ENCODE peak calls at places on chromosomes 16 and 17, in five cellular contexts. B, X, L, J and F are unnamed samples.

GRCh38 chr16:3058173-3059030 is 7.0 kb upstream of the IL32 start:
- DNase-seq in X (peak; percentile 64), B (peak; percentile 68), J (peak; percentile 7), L (no peak), F (no peak)

GRCh38 chr17:57445051-57445450 is 188.7 kb downstream of the MSI2 start:
- DNase-seq in B (no peak), X (no peak), J (no peak), L (no peak), F (no peak)

GRCh38 chr17:57548421-57549385 is 196.4 kb downstream of the CCDC182 start:
- DNase-seq in J (no peak), B (no peak), X (no peak), L (no peak), F (no peak)

GRCh38 chr16:23248261-23249194 is 53.6 kb upstream of the SCNN1B start:
- DNase-seq in L (no peak), B (no peak), J (no peak), X (no peak), F (no peak)

GRCh38 chr16:74740795-74741304 is 33.8 kb downstream of the FA2H start:
- DNase-seq in J (no peak), B (no peak), X (peak; percentile 95), L (no peak), F (no peak)

GRCh38 chr17:5099271-5099670 is 12.4 kb downstream of the ZNF232 start:
- DNase-seq in B (no peak), J (no peak), L (no peak), X (no peak), F (no peak)

GRCh38 chr17:81036128-81036891 is 1.4 kb downstream of the BAIAP2 start:
- DNase-seq in L (no peak), J (no peak), X (no peak), B (no peak), F (peak; percentile 69)

GRCh38 chr17:60284709-60285108 is 107.2 kb downstream of the USP32 start:
- DNase-seq in J (peak; percentile 40), L (no peak), B (no peak), X (no peak), F (no peak)

GRCh38 chr17:55962931-55963378 is 190.3 kb upstream of the ANKFN1 start:
- DNase-seq in L (no peak), B (no peak), J (no peak), X (no peak), F (no peak)

GRCh38 chr17:34981538-34982241 is 1.4 kb downstream of the LIG3 start:
- DNase-seq in L (no peak), X (no peak), J (no peak), B (no peak), F (no peak)

GRCh38 chr17:73058022-73058421 is 34.5 kb downstream of the SLC39A11 start:
- DNase-seq in B (no peak), J (no peak), L (no peak), X (no peak), F (no peak)

GRCh38 chr17:13337864-13338371 is 263.8 kb downstream of the HS3ST3A1 start:
- DNase-seq in B (no peak), L (peak; percentile 20), J (peak; percentile 43), X (peak; percentile 1), F (peak; percentile 1)

GRCh38 chr16:56571525-56571924 is 6.7 kb downstream of the MT4 start:
- DNase-seq in B (no peak), X (no peak), J (no peak), L (no peak), F (no peak)

GRCh38 chr17:8941520-8941919 is 24.0 kb downstream of the PIK3R5 start:
- DNase-seq in L (no peak), X (no peak), B (peak; percentile 82), J (peak; percentile 19), F (no peak)

GRCh38 chr17:16676645-16677044 is 13.4 kb upstream of the CCDC144A start:
- DNase-seq in B (no peak), X (no peak), L (no peak), J (no peak), F (no peak)

GRCh38 chr16:83147244-83147643 is 520.5 kb downstream of the CDH13 start:
- DNase-seq in B (no peak), L (no peak), J (peak; percentile 37), X (no peak), F (no peak)

GRCh38 chr16:88758227-88758943 is 26.6 kb downstream of the PIEZO1 start:
- DNase-seq in J (no peak), B (no peak), X (no peak), L (no peak), F (no peak)

GRCh38 chr16:80667925-80668324 is 127.1 kb downstream of the DYNLRB2 start:
- DNase-seq in B (no peak), J (no peak), L (no peak), X (no peak), F (no peak)

GRCh38 chr16:31427441-31428276 is 501 bp downstream of the COX6A2 start:
- DNase-seq in B (peak; percentile 64), X (peak; percentile 18), J (no peak), L (no peak), F (no peak)

GRCh38 chr16:47069841-47070584 is 73.7 kb downstream of the NETO2 start:
- DNase-seq in J (no peak), B (no peak), X (no peak), L (no peak), F (no peak)

GRCh38 chr17:39450847-39451581 is at the start of gene MED1:
- DNase-seq in X (peak; percentile 100), B (peak; percentile 95), L (peak; percentile 88), J (peak; percentile 98), F (peak; percentile 99)

GRCh38 chr17:67260051-67260987 is 15.3 kb upstream of the HELZ start:
- DNase-seq in L (peak; percentile 65), J (peak; percentile 83), B (no peak), X (peak; percentile 32), F (no peak)

GRCh38 chr17:36611345-36612072 is 10.1 kb downstream of the MRM1 start:
- DNase-seq in J (peak; percentile 21), X (no peak), L (no peak), B (no peak), F (no peak)

GRCh38 chr17:41625602-41626001 is 1.2 kb upstream of the KRT17 start:
- DNase-seq in B (no peak), L (no peak), J (no peak), X (peak; percentile 95), F (no peak)

GRCh38 chr16:74107795-74108610 is 188.6 kb upstream of the PSMD7 start:
- DNase-seq in L (no peak), J (peak; percentile 64), X (peak; percentile 86), B (peak; percentile 30), F (peak; percentile 52)

GRCh38 chr17:32102697-32103096 is 39.6 kb upstream of the RHOT1 start:
- DNase-seq in J (no peak), B (no peak), L (peak; percentile 68), X (no peak), F (no peak)

GRCh38 chr17:75428775-75429469 is 23.4 kb upstream of the GRB2 start:
- DNase-seq in J (peak; percentile 88), B (no peak), X (peak; percentile 47), L (no peak), F (no peak)

GRCh38 chr16:87560428-87561199 is 41.7 kb upstream of the JPH3 start:
- DNase-seq in J (no peak), L (no peak), B (no peak), X (peak; percentile 49), F (no peak)

GRCh38 chr17:5785343-5785742 is 201.0 kb upstream of the NLRP1 start:
- DNase-seq in L (peak; percentile 52), B (no peak), X (no peak), J (no peak), F (no peak)